ENCODE peak calls at places on chromosomes 12 and 14, in nine cellular contexts. One of them, this sample, is unnamed.

GRCh38 chr12:39931857-39932256 is 174.0 kb downstream of the SLC2A13 start:
- DNase-seq in activated CD4-positive, alpha-beta T cell treated with anti-CD3 and anti-CD28 coated beads for 24 hours: no peak
- DNase-seq in stimulated activated CD8-positive, alpha-beta memory T cell treated with anti-CD3 and anti-CD28 coated beads, Interleukin-7, amount 100 ng/mL, for 1 hour: no peak
- DNase-seq in HuH-7.5: no peak
- DNase-seq in effector CD4-positive, alpha-beta T cell: no peak
- DNase-seq in renal cortical epithelial cell: peak
- DNase-seq in retinal pigment epithelial cell: no peak
- DNase-seq in substantia nigra: no peak
- DNase-seq in A549: no peak
- DNase-seq in this sample: no peak

GRCh38 chr12:49357099-49357678 is 10.1 kb upstream of the SPATS2 start:
- DNase-seq in activated CD4-positive, alpha-beta T cell treated with anti-CD3 and anti-CD28 coated beads for 24 hours: no peak
- DNase-seq in retinal pigment epithelial cell: no peak
- DNase-seq in substantia nigra: no peak
- DNase-seq in HuH-7.5: no peak
- DNase-seq in stimulated activated CD8-positive, alpha-beta memory T cell treated with anti-CD3 and anti-CD28 coated beads, Interleukin-7, amount 100 ng/mL, for 1 hour: no peak
- DNase-seq in renal cortical epithelial cell: peak
- DNase-seq in effector CD4-positive, alpha-beta T cell: no peak
- DNase-seq in A549: peak
- DNase-seq in this sample: no peak

GRCh38 chr14:99731536-99732435 is 47.7 kb downstream of the CYP46A1 start:
- DNase-seq in renal cortical epithelial cell: no peak
- DNase-seq in A549: no peak
- DNase-seq in substantia nigra: no peak
- DNase-seq in HuH-7.5: no peak
- DNase-seq in retinal pigment epithelial cell: no peak
- DNase-seq in effector CD4-positive, alpha-beta T cell: no peak
- DNase-seq in stimulated activated CD8-positive, alpha-beta memory T cell treated with anti-CD3 and anti-CD28 coated beads, Interleukin-7, amount 100 ng/mL, for 1 hour: no peak
- DNase-seq in activated CD4-positive, alpha-beta T cell treated with anti-CD3 and anti-CD28 coated beads for 24 hours: no peak
- DNase-seq in this sample: no peak

GRCh38 chr14:38203929-38204716 is 3.6 kb upstream of the SSTR1 start:
- DNase-seq in retinal pigment epithelial cell: no peak
- DNase-seq in effector CD4-positive, alpha-beta T cell: no peak
- DNase-seq in activated CD4-positive, alpha-beta T cell treated with anti-CD3 and anti-CD28 coated beads for 24 hours: no peak
- DNase-seq in HuH-7.5: no peak
- DNase-seq in substantia nigra: no peak
- DNase-seq in A549: no peak
- DNase-seq in stimulated activated CD8-positive, alpha-beta memory T cell treated with anti-CD3 and anti-CD28 coated beads, Interleukin-7, amount 100 ng/mL, for 1 hour: no peak
- DNase-seq in renal cortical epithelial cell: no peak
- DNase-seq in this sample: no peak

GRCh38 chr12:8145754-8146415 is 10.9 kb upstream of the ZNF705A start:
- DNase-seq in effector CD4-positive, alpha-beta T cell: no peak
- DNase-seq in HuH-7.5: no peak
- DNase-seq in renal cortical epithelial cell: peak
- DNase-seq in substantia nigra: peak
- DNase-seq in retinal pigment epithelial cell: peak
- DNase-seq in activated CD4-positive, alpha-beta T cell treated with anti-CD3 and anti-CD28 coated beads for 24 hours: no peak
- DNase-seq in A549: no peak
- DNase-seq in stimulated activated CD8-positive, alpha-beta memory T cell treated with anti-CD3 and anti-CD28 coated beads, Interleukin-7, amount 100 ng/mL, for 1 hour: no peak
- DNase-seq in this sample: no peak

GRCh38 chr12:131139363-131140068 is 185.8 kb downstream of the ADGRD1 start:
- DNase-seq in stimulated activated CD8-positive, alpha-beta memory T cell treated with anti-CD3 and anti-CD28 coated beads, Interleukin-7, amount 100 ng/mL, for 1 hour: no peak
- DNase-seq in retinal pigment epithelial cell: no peak
- DNase-seq in effector CD4-positive, alpha-beta T cell: no peak
- DNase-seq in substantia nigra: no peak
- DNase-seq in HuH-7.5: no peak
- DNase-seq in activated CD4-positive, alpha-beta T cell treated with anti-CD3 and anti-CD28 coated beads for 24 hours: no peak
- DNase-seq in renal cortical epithelial cell: no peak
- DNase-seq in A549: no peak
- DNase-seq in this sample: no peak

GRCh38 chr14:75445958-75446357 is 18.1 kb downstream of the JDP2 start:
- DNase-seq in stimulated activated CD8-positive, alpha-beta memory T cell treated with anti-CD3 and anti-CD28 coated beads, Interleukin-7, amount 100 ng/mL, for 1 hour: no peak
- DNase-seq in A549: no peak
- DNase-seq in substantia nigra: no peak
- DNase-seq in renal cortical epithelial cell: no peak
- DNase-seq in effector CD4-positive, alpha-beta T cell: no peak
- DNase-seq in activated CD4-positive, alpha-beta T cell treated with anti-CD3 and anti-CD28 coated beads for 24 hours: no peak
- DNase-seq in HuH-7.5: no peak
- DNase-seq in retinal pigment epithelial cell: no peak
- DNase-seq in this sample: no peak

GRCh38 chr12:64678248-64678647 is 68.0 kb downstream of the RASSF3 start:
- DNase-seq in stimulated activated CD8-positive, alpha-beta memory T cell treated with anti-CD3 and anti-CD28 coated beads, Interleukin-7, amount 100 ng/mL, for 1 hour: no peak
- DNase-seq in substantia nigra: no peak
- DNase-seq in HuH-7.5: no peak
- DNase-seq in retinal pigment epithelial cell: no peak
- DNase-seq in effector CD4-positive, alpha-beta T cell: no peak
- DNase-seq in A549: no peak
- DNase-seq in activated CD4-positive, alpha-beta T cell treated with anti-CD3 and anti-CD28 coated beads for 24 hours: no peak
- DNase-seq in renal cortical epithelial cell: no peak
- DNase-seq in this sample: peak

GRCh38 chr12:46770501-46771183 is 55.2 kb downstream of the SLC38A4 start:
- DNase-seq in HuH-7.5: peak
- DNase-seq in stimulated activated CD8-positive, alpha-beta memory T cell treated with anti-CD3 and anti-CD28 coated beads, Interleukin-7, amount 100 ng/mL, for 1 hour: no peak
- DNase-seq in effector CD4-positive, alpha-beta T cell: no peak
- DNase-seq in activated CD4-positive, alpha-beta T cell treated with anti-CD3 and anti-CD28 coated beads for 24 hours: no peak
- DNase-seq in A549: no peak
- DNase-seq in substantia nigra: no peak
- DNase-seq in retinal pigment epithelial cell: peak
- DNase-seq in renal cortical epithelial cell: no peak
- DNase-seq in this sample: no peak

GRCh38 chr12:113582521-113583218 is 111.0 kb upstream of the LHX5 start:
- DNase-seq in effector CD4-positive, alpha-beta T cell: no peak
- DNase-seq in stimulated activated CD8-positive, alpha-beta memory T cell treated with anti-CD3 and anti-CD28 coated beads, Interleukin-7, amount 100 ng/mL, for 1 hour: no peak
- DNase-seq in retinal pigment epithelial cell: no peak
- DNase-seq in substantia nigra: no peak
- DNase-seq in renal cortical epithelial cell: no peak
- DNase-seq in HuH-7.5: no peak
- DNase-seq in activated CD4-positive, alpha-beta T cell treated with anti-CD3 and anti-CD28 coated beads for 24 hours: no peak
- DNase-seq in A549: no peak
- DNase-seq in this sample: peak

GRCh38 chr14:35944847-35945246 is 118.7 kb downstream of the BRMS1L start:
- DNase-seq in effector CD4-positive, alpha-beta T cell: no peak
- DNase-seq in stimulated activated CD8-positive, alpha-beta memory T cell treated with anti-CD3 and anti-CD28 coated beads, Interleukin-7, amount 100 ng/mL, for 1 hour: no peak
- DNase-seq in activated CD4-positive, alpha-beta T cell treated with anti-CD3 and anti-CD28 coated beads for 24 hours: no peak
- DNase-seq in HuH-7.5: peak
- DNase-seq in renal cortical epithelial cell: no peak
- DNase-seq in A549: peak
- DNase-seq in retinal pigment epithelial cell: no peak
- DNase-seq in substantia nigra: no peak
- DNase-seq in this sample: peak

GRCh38 chr14:54353694-54354093 is 43.1 kb upstream of the CDKN3 start:
- DNase-seq in stimulated activated CD8-positive, alpha-beta memory T cell treated with anti-CD3 and anti-CD28 coated beads, Interleukin-7, amount 100 ng/mL, for 1 hour: no peak
- DNase-seq in A549: no peak
- DNase-seq in effector CD4-positive, alpha-beta T cell: no peak
- DNase-seq in substantia nigra: no peak
- DNase-seq in HuH-7.5: no peak
- DNase-seq in activated CD4-positive, alpha-beta T cell treated with anti-CD3 and anti-CD28 coated beads for 24 hours: no peak
- DNase-seq in retinal pigment epithelial cell: no peak
- DNase-seq in renal cortical epithelial cell: no peak
- DNase-seq in this sample: no peak

GRCh38 chr12:75711276-75711675 is 199.9 kb upstream of the KRR1 start:
- DNase-seq in activated CD4-positive, alpha-beta T cell treated with anti-CD3 and anti-CD28 coated beads for 24 hours: no peak
- DNase-seq in renal cortical epithelial cell: no peak
- DNase-seq in stimulated activated CD8-positive, alpha-beta memory T cell treated with anti-CD3 and anti-CD28 coated beads, Interleukin-7, amount 100 ng/mL, for 1 hour: no peak
- DNase-seq in retinal pigment epithelial cell: no peak
- DNase-seq in A549: no peak
- DNase-seq in substantia nigra: no peak
- DNase-seq in effector CD4-positive, alpha-beta T cell: no peak
- DNase-seq in HuH-7.5: no peak
- DNase-seq in this sample: no peak

GRCh38 chr12:3335078-3335487 is 155.9 kb upstream of the PRMT8 start:
- DNase-seq in renal cortical epithelial cell: no peak
- DNase-seq in substantia nigra: no peak
- DNase-seq in stimulated activated CD8-positive, alpha-beta memory T cell treated with anti-CD3 and anti-CD28 coated beads, Interleukin-7, amount 100 ng/mL, for 1 hour: no peak
- DNase-seq in effector CD4-positive, alpha-beta T cell: no peak
- DNase-seq in activated CD4-positive, alpha-beta T cell treated with anti-CD3 and anti-CD28 coated beads for 24 hours: no peak
- DNase-seq in HuH-7.5: no peak
- DNase-seq in retinal pigment epithelial cell: no peak
- DNase-seq in A549: no peak
- DNase-seq in this sample: no peak

GRCh38 chr12:13000935-13001724 is 1.1 kb upstream of the HEBP1 start:
- DNase-seq in stimulated activated CD8-positive, alpha-beta memory T cell treated with anti-CD3 and anti-CD28 coated beads, Interleukin-7, amount 100 ng/mL, for 1 hour: no peak
- DNase-seq in retinal pigment epithelial cell: no peak
- DNase-seq in renal cortical epithelial cell: peak
- DNase-seq in substantia nigra: peak
- DNase-seq in activated CD4-positive, alpha-beta T cell treated with anti-CD3 and anti-CD28 coated beads for 24 hours: no peak
- DNase-seq in effector CD4-positive, alpha-beta T cell: peak
- DNase-seq in A549: peak
- DNase-seq in HuH-7.5: peak
- DNase-seq in this sample: peak

GRCh38 chr14:104235686-104236085 is 97.3 kb downstream of the KIF26A start:
- DNase-seq in substantia nigra: no peak
- DNase-seq in effector CD4-positive, alpha-beta T cell: no peak
- DNase-seq in A549: no peak
- DNase-seq in activated CD4-positive, alpha-beta T cell treated with anti-CD3 and anti-CD28 coated beads for 24 hours: no peak
- DNase-seq in HuH-7.5: no peak
- DNase-seq in retinal pigment epithelial cell: no peak
- DNase-seq in stimulated activated CD8-positive, alpha-beta memory T cell treated with anti-CD3 and anti-CD28 coated beads, Interleukin-7, amount 100 ng/mL, for 1 hour: no peak
- DNase-seq in renal cortical epithelial cell: no peak
- DNase-seq in this sample: no peak

GRCh38 chr14:101823511-101824120 is 62.1 kb downstream of the PPP2R5C start:
- DNase-seq in retinal pigment epithelial cell: no peak
- DNase-seq in HuH-7.5: no peak
- DNase-seq in renal cortical epithelial cell: no peak
- DNase-seq in activated CD4-positive, alpha-beta T cell treated with anti-CD3 and anti-CD28 coated beads for 24 hours: peak
- DNase-seq in substantia nigra: peak
- DNase-seq in stimulated activated CD8-positive, alpha-beta memory T cell treated with anti-CD3 and anti-CD28 coated beads, Interleukin-7, amount 100 ng/mL, for 1 hour: peak
- DNase-seq in effector CD4-positive, alpha-beta T cell: peak
- DNase-seq in A549: no peak
- DNase-seq in this sample: no peak

GRCh38 chr14:100994757-100995156 is 91.2 kb upstream of the RTL1 start:
- DNase-seq in stimulated activated CD8-positive, alpha-beta memory T cell treated with anti-CD3 and anti-CD28 coated beads, Interleukin-7, amount 100 ng/mL, for 1 hour: no peak
- DNase-seq in A549: peak
- DNase-seq in activated CD4-positive, alpha-beta T cell treated with anti-CD3 and anti-CD28 coated beads for 24 hours: no peak
- DNase-seq in HuH-7.5: no peak
- DNase-seq in retinal pigment epithelial cell: no peak
- DNase-seq in substantia nigra: no peak
- DNase-seq in effector CD4-positive, alpha-beta T cell: no peak
- DNase-seq in renal cortical epithelial cell: peak
- DNase-seq in this sample: no peak

GRCh38 chr14:24147761-24148428 is 597 bp downstream of the RNF31 start:
- DNase-seq in HuH-7.5: no peak
- DNase-seq in A549: no peak
- DNase-seq in effector CD4-positive, alpha-beta T cell: no peak
- DNase-seq in substantia nigra: no peak
- DNase-seq in renal cortical epithelial cell: no peak
- DNase-seq in stimulated activated CD8-positive, alpha-beta memory T cell treated with anti-CD3 and anti-CD28 coated beads, Interleukin-7, amount 100 ng/mL, for 1 hour: no peak
- DNase-seq in retinal pigment epithelial cell: no peak
- DNase-seq in activated CD4-positive, alpha-beta T cell treated with anti-CD3 and anti-CD28 coated beads for 24 hours: no peak
- DNase-seq in this sample: no peak

GRCh38 chr12:124764870-124765570 is 98.6 kb downstream of the SCARB1 start:
- DNase-seq in HuH-7.5: no peak
- DNase-seq in stimulated activated CD8-positive, alpha-beta memory T cell treated with anti-CD3 and anti-CD28 coated beads, Interleukin-7, amount 100 ng/mL, for 1 hour: no peak
- DNase-seq in activated CD4-positive, alpha-beta T cell treated with anti-CD3 and anti-CD28 coated beads for 24 hours: no peak
- DNase-seq in retinal pigment epithelial cell: no peak
- DNase-seq in effector CD4-positive, alpha-beta T cell: no peak
- DNase-seq in renal cortical epithelial cell: peak
- DNase-seq in substantia nigra: no peak
- DNase-seq in A549: no peak
- DNase-seq in this sample: no peak